ENCODE peak calls at places on chromosome 11, in seven cellular contexts. L is endothelial cell, V is left lung, O is uterus, B is astrocyte of the cerebellum, M is mammary epithelial cell, H is mucosa of descending colon. J is an unnamed sample.

GRCh38 chr11:95505927-95506426 is 275.0 kb upstream of the SESN3 start:
- DNase-seq in V (no peak), B (peak), O (no peak), M (peak), H (no peak), L (no peak), J (no peak)

GRCh38 chr11:64040684-64041267 is 5.0 kb downstream of the FLRT1 start:
- DNase-seq in M (no peak), B (no peak), V (no peak), H (no peak), O (no peak), L (no peak), J (no peak)

GRCh38 chr11:75165721-75166120 is 14.8 kb downstream of the SLCO2B1 start:
- DNase-seq in M (no peak), H (no peak), O (no peak), V (no peak), B (no peak), L (no peak), J (no peak)

GRCh38 chr11:67406420-67406968 is 2.6 kb downstream of the TBC1D10C start:
- DNase-seq in V (no peak), O (no peak), B (no peak), M (no peak), H (no peak), L (no peak), J (no peak)

GRCh38 chr11:101523193-101523592 is 60.6 kb downstream of the TRPC6 start:
- DNase-seq in V (no peak), M (no peak), H (no peak), B (no peak), L (no peak), O (no peak), J (no peak)

GRCh38 chr11:128359515-128359914 is 227.8 kb downstream of the ETS1 start:
- DNase-seq in M (no peak), V (no peak), O (no peak), H (no peak), B (no peak), L (no peak), J (no peak)

GRCh38 chr11:68397256-68397655 is 63.3 kb upstream of the PPP6R3 start:
- DNase-seq in L (no peak), M (no peak), H (no peak), B (no peak), O (no peak), V (no peak), J (no peak)

GRCh38 chr11:32698579-32698978 is 95.9 kb downstream of the CCDC73 start:
- DNase-seq in B (no peak), L (no peak), V (no peak), O (no peak), M (no peak), H (no peak), J (no peak)

GRCh38 chr11:68206211-68206610 is 6.9 kb downstream of the KMT5B start:
- DNase-seq in B (peak), M (peak), O (no peak), V (no peak), H (no peak), L (peak), J (no peak)

GRCh38 chr11:62911137-62912130 is 9.7 kb downstream of the CHRM1 start:
- DNase-seq in M (no peak), V (no peak), L (no peak), O (no peak), H (no peak), B (no peak), J (no peak)

GRCh38 chr11:34501500-34501899 is 12.1 kb downstream of the ELF5 start:
- DNase-seq in B (peak), H (no peak), O (peak), M (peak), V (no peak), L (no peak), J (no peak)

GRCh38 chr11:79157738-79158137 is 283.1 kb downstream of the TENM4 start:
- DNase-seq in B (no peak), L (no peak), H (no peak), V (no peak), O (no peak), M (peak), J (no peak)

GRCh38 chr11:10784229-10785145 is 24.2 kb downstream of the EIF4G2 start:
- DNase-seq in H (no peak), B (peak), M (no peak), O (no peak), V (no peak), L (peak), J (no peak)

GRCh38 chr11:120877746-120878365 is 146.0 kb upstream of the TBCEL start:
- DNase-seq in L (no peak), H (no peak), V (no peak), B (no peak), O (no peak), M (no peak), J (no peak)

GRCh38 chr11:97745515-97746050 is 1275.2 kb upstream of the CNTN5 start:
- DNase-seq in V (peak), H (no peak), M (no peak), L (no peak), B (no peak), O (no peak), J (no peak)

GRCh38 chr11:133785795-133786194 is 59.5 kb downstream of the SPATA19 start:
- DNase-seq in L (no peak), B (no peak), O (no peak), V (no peak), H (no peak), M (no peak), J (no peak)

GRCh38 chr11:16052750-16053149 is 303.6 kb downstream of the SOX6 start:
- DNase-seq in O (no peak), V (no peak), M (no peak), B (no peak), L (no peak), H (no peak), J (no peak)

GRCh38 chr11:100403817-100404216 is 283.3 kb upstream of the ARHGAP42 start:
- DNase-seq in L (no peak), O (no peak), H (no peak), B (peak), V (no peak), M (no peak), J (no peak)

GRCh38 chr11:68563454-68563853 is 102.9 kb downstream of the PPP6R3 start:
- DNase-seq in H (no peak), M (no peak), B (no peak), L (no peak), V (no peak), O (no peak), J (no peak)

GRCh38 chr11:122696662-122697061 is 41.1 kb downstream of the UBASH3B start:
- DNase-seq in L (no peak), V (no peak), B (no peak), H (peak), M (no peak), O (no peak), J (no peak)

GRCh38 chr11:123434911-123435310 is 4.8 kb downstream of the GRAMD1B start:
- DNase-seq in O (no peak), L (no peak), V (no peak), B (no peak), H (no peak), M (no peak), J (no peak)

GRCh38 chr11:94307101-94307791 is 2.9 kb downstream of the IZUMO1R start:
- DNase-seq in L (no peak), M (no peak), H (no peak), V (peak), B (no peak), O (no peak), J (no peak)

GRCh38 chr11:104658177-104658576 is 240.1 kb downstream of the CASP12 start:
- DNase-seq in L (no peak), V (no peak), M (no peak), H (no peak), B (no peak), O (no peak), J (no peak)

GRCh38 chr11:8233691-8234424 is 29.8 kb downstream of the LMO1 start:
- DNase-seq in O (no peak), M (peak), H (no peak), L (no peak), V (no peak), B (peak), J (peak)

GRCh38 chr11:8232849-8233606 is 30.6 kb downstream of the LMO1 start:
- DNase-seq in B (no peak), H (no peak), O (no peak), M (no peak), L (no peak), V (no peak), J (no peak)

GRCh38 chr11:8234910-8235309 is 28.8 kb downstream of the LMO1 start:
- DNase-seq in H (no peak), O (no peak), L (no peak), M (no peak), V (no peak), B (no peak), J (no peak)

GRCh38 chr11:8235925-8236324 is 27.8 kb downstream of the LMO1 start:
- DNase-seq in L (no peak), B (no peak), H (no peak), V (no peak), O (no peak), M (no peak), J (peak)

DNA sequence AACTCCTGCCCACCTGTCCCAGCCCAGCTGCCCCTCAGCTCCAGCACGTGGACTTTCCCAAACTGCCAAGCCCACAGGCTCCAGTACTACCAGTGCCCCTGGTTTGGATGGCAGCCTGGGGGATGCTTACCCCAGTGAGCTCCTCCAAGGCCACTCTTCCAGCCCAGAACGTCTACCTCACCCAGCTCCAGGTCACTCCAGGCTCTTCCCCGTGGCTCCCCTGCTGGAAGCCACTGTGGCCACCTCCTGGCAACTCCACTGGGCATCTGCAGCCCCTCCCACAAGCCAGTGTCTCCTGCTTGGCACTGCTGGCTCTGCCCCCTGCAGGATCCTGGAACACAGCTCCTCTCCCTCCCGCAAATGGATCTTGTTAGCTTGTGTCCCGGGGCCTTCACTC is 29.3 kb downstream of the LMO1 start:
- DNase-seq in B (no peak), M (no peak), V (no peak), H (no peak), O (no peak), L (no peak), J (peak)
- TF ChIP-seq CTCF in B (peak), M (no peak), V (no peak), H (no peak), O (no peak), L (no peak), J (no peak)

GRCh38 chr11:12381875-12382274 is 4.5 kb downstream of the PARVA start:
- DNase-seq in B (no peak), L (no peak), H (no peak), V (no peak), O (no peak), M (no peak), J (no peak)

GRCh38 chr11:12380565-12381325 is 3.4 kb downstream of the PARVA start:
- DNase-seq in O (no peak), B (no peak), V (no peak), L (no peak), M (peak), H (no peak), J (no peak)

GRCh38 chr11:12377824-12378593 is 638 bp downstream of the PARVA start:
- DNase-seq in L (peak), H (peak), B (no peak), M (peak), V (peak), O (peak), J (peak)

GRCh38 chr11:12376259-12376971 is 956 bp upstream of the PARVA start:
- DNase-seq in O (peak), M (no peak), H (no peak), L (no peak), B (peak), V (no peak), J (no peak)

DNA sequence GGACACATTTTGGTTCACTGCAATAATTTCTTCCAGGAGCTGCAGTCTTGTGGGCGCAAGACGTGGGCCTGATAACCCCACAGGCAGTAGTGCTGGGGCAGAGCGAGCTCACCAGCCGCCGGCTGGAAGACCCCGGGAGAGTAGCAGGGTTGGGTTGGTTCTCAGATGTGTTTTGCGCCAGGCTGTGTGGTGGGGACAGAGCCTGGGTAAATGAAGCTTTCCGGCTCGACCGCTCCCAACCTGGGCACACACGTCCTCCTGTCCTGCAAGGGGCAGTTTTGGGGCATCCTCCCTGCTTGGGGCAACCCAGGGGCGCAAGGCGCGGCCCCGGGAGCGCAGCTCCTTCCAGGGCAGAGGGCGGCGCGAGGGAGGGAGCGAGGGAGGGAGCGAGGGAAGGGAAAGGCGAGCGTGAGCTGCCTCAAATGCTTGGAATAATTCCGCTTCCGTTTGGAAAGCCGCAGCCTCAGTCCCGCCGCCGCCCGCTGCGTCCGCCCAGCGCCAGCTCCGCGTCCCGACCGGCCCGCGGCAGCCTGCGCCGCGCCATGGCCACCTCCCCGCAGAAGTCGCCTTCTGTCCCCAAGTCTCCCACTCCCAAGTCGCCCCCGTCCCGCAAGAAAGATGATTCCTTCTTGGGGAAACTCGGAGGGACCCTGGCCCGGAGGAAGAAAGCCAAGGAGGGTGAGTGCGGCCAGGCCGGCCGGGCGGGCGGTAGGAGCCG is at the start of gene PARVA:
- DNase-seq in V (peak), L (peak), B (peak), O (peak), H (peak), M (peak), J (peak)
- TF ChIP-seq CTCF in V (no peak), L (no peak), B (no peak), O (no peak), H (no peak), M (no peak), J (no peak)

GRCh38 chr11:41660585-41660984 is 201.1 kb upstream of the LRRC4C start:
- DNase-seq in M (no peak), V (peak), H (no peak), L (peak), O (no peak), B (no peak), J (no peak)
- TF ChIP-seq CTCF in M (peak), V (no peak), H (no peak), L (no peak), O (no peak), B (peak), J (peak)

DNA sequence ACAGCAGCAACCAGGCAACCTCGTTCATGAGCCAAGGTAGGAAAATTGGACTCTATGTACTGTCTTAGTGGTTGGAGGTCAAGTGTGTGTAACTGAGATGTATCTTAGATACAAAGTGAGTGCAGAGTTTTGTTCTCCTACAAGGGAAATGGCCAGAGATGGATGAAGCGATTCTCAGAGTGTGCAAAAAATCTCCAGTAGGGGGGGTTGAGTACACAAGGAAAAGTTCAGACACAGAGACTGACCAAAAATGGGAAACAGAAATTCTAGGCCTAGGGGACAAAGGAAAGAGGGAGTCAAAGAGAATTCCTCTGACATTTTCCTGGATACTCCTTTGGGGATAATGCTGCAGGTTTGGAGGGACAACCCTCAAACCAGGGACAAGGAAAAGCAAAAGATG is 38.2 kb upstream of the OR5AK2 start:
- DNase-seq in B (no peak), M (no peak), H (no peak), L (peak), O (no peak), V (no peak), J (no peak)
- TF ChIP-seq CTCF in B (no peak), M (peak), H (no peak), L (peak), O (no peak), V (no peak), J (no peak)

GRCh38 chr11:65574147-65574962 is 1.5 kb upstream of the EHBP1L1 start:
- DNase-seq in L (peak), B (peak), O (peak), H (peak), V (peak), M (peak), J (peak)
- TF ChIP-seq CTCF in L (peak), B (peak), O (peak), H (peak), V (peak), M (peak), J (peak)

GRCh38 chr11:60085909-60086308 is 2.6 kb upstream of the MS4A2 start:
- DNase-seq in B (no peak), L (no peak), M (no peak), H (no peak), O (no peak), V (no peak), J (no peak)
- TF ChIP-seq CTCF in B (no peak), L (no peak), M (no peak), H (no peak), O (no peak), V (no peak), J (no peak)

GRCh38 chr11:40401132-40401853 is 1058.2 kb downstream of the LRRC4C start:
- DNase-seq in O (no peak), L (no peak), H (no peak), M (no peak), B (no peak), V (no peak), J (no peak)
- TF ChIP-seq CTCF in O (no peak), L (no peak), H (no peak), M (no peak), B (no peak), V (no peak), J (no peak)

GRCh38 chr11:130314184-130314748 is 451 bp downstream of the ZBTB44 start:
- DNase-seq in H (peak), B (no peak), L (peak), O (peak), M (peak), V (peak), J (peak)
- TF ChIP-seq CTCF in H (no peak), B (no peak), L (no peak), O (no peak), M (no peak), V (no peak), J (no peak)

GRCh38 chr11:127074151-127074761 is 73.7 kb upstream of the KIRREL3 start:
- DNase-seq in M (peak), H (no peak), O (no peak), V (no peak), L (peak), B (peak), J (peak)
- TF ChIP-seq CTCF in M (peak), H (no peak), O (no peak), V (no peak), L (no peak), B (peak), J (peak)

GRCh38 chr11:2391663-2391975 is 8.9 kb upstream of the TSSC4 start:
- DNase-seq in M (no peak), L (no peak), O (no peak), V (no peak), B (no peak), H (no peak), J (no peak)

GRCh38 chr11:2393941-2394817 is 6.4 kb upstream of the TSSC4 start:
- DNase-seq in H (no peak), B (no peak), V (no peak), L (no peak), M (no peak), O (no peak), J (no peak)

GRCh38 chr11:2393111-2393868 is 7.3 kb upstream of the TSSC4 start:
- DNase-seq in V (no peak), B (no peak), H (no peak), M (no peak), L (no peak), O (no peak), J (no peak)

GRCh38 chr11:2390871-2391662 is 9.5 kb upstream of the TSSC4 start:
- DNase-seq in V (no peak), O (peak), H (no peak), M (peak), L (no peak), B (no peak), J (no peak)

GRCh38 chr11:2392241-2392959 is 8.2 kb upstream of the TSSC4 start:
- DNase-seq in B (no peak), O (no peak), V (no peak), L (no peak), M (no peak), H (no peak), J (no peak)
- TF ChIP-seq CTCF in B (no peak), O (no peak), V (no peak), L (no peak), M (no peak), H (no peak), J (no peak)